ENCODE peak calls at places on chromosomes 11 and 22, in four cellular contexts. One of them, this sample, is unnamed.

GRCh38 chr22:44428941-44429615 is 69.0 kb downstream of the RTL6 start:
- DNase-seq in lung: no peak
- DNase-seq in hypothalamus: no peak
- DNase-seq in heart right ventricle: no peak
- DNase-seq in this sample: no peak

GRCh38 chr11:62612366-62613274 is at the start of the genes EML3 and ROM1:
- DNase-seq in lung: peak; percentile 92
- DNase-seq in hypothalamus: peak; percentile 80
- DNase-seq in heart right ventricle: peak; percentile 93
- DNase-seq in this sample: peak; percentile 88

GRCh38 chr22:37742374-37743092 is 45.7 kb downstream of the TRIOBP start:
- DNase-seq in lung: no peak
- DNase-seq in hypothalamus: no peak
- DNase-seq in heart right ventricle: no peak
- DNase-seq in this sample: peak; percentile 82

GRCh38 chr11:76783294-76783900 is at the start of gene TSKU:
- DNase-seq in lung: no peak
- DNase-seq in hypothalamus: no peak
- DNase-seq in heart right ventricle: no peak
- DNase-seq in this sample: peak; percentile 28

GRCh38 chr11:61429346-61429690 is 457 bp downstream of the CPSF7 start:
- DNase-seq in lung: no peak
- DNase-seq in hypothalamus: peak; percentile 48
- DNase-seq in heart right ventricle: peak; percentile 66
- DNase-seq in this sample: peak; percentile 51

GRCh38 chr11:1640076-1640946 is 10.7 kb downstream of the KRTAP5-5 start:
- DNase-seq in lung: no peak
- DNase-seq in hypothalamus: peak; percentile 6
- DNase-seq in heart right ventricle: no peak
- DNase-seq in this sample: peak; percentile 19

GRCh38 chr11:110522456-110522855 is 92.7 kb downstream of the FDX1 start:
- DNase-seq in lung: no peak
- DNase-seq in hypothalamus: no peak
- DNase-seq in heart right ventricle: no peak
- DNase-seq in this sample: no peak

GRCh38 chr11:37533830-37534229 is 935.8 kb upstream of the RAG2 start:
- DNase-seq in lung: no peak
- DNase-seq in hypothalamus: no peak
- DNase-seq in heart right ventricle: no peak
- DNase-seq in this sample: no peak

GRCh38 chr11:128728767-128729587 is 35.1 kb downstream of the FLI1 start:
- DNase-seq in lung: no peak
- DNase-seq in hypothalamus: no peak
- DNase-seq in heart right ventricle: no peak
- DNase-seq in this sample: no peak